ENCODE peak calls at places on chromosomes 3 and 15, in nine cellular contexts. B is activated CD4-positive, alpha-beta T cell treated with anti-CD3 and anti-CD28 coated beads, Interleukin-2, amount 50 U/mL, for 4 hours; C is ELR; H is Kasumi-1; K is amniotic stem cell; T is activated T-helper 1 cell treated with Interleukin-2 at 50 U/mL for 16 hours; L is stimulated activated CD8-positive, alpha-beta memory T cell treated with anti-CD3 and anti-CD28 coated beads, Interleukin-15, amount 100 ng/mL, for 48 hours; O is ureter; X is SK-N-DZ. A is an unnamed sample.

GRCh38 chr3:112781611-112782010 is 65.1 kb downstream of the CD200R1L start:
- DNase-seq in O (no peak), H (no peak), K (no peak), C (peak; percentile 47), T (no peak), X (no peak), L (no peak), B (no peak), A (no peak)

GRCh38 chr3:134315286-134316106 is 58.8 kb downstream of the AMOTL2 start:
- DNase-seq in O (peak; percentile 60), X (no peak), H (no peak), C (peak; percentile 83), B (no peak), K (no peak), L (no peak), T (no peak), A (no peak)

GRCh38 chr15:70853855-70854668 is at the start of gene LARP6:
- DNase-seq in K (no peak), B (no peak), L (peak; percentile 1), X (peak; percentile 53), T (no peak), C (peak; percentile 71), O (no peak), H (no peak), A (no peak)

GRCh38 chr3:39961404-39961693 is 151.9 kb downstream of the MYRIP start:
- DNase-seq in B (no peak), T (no peak), X (no peak), H (no peak), O (no peak), K (no peak), C (no peak), L (no peak), A (no peak)

GRCh38 chr3:127152676-127153505 is 40.0 kb upstream of the PRR23E start:
- DNase-seq in H (no peak), C (no peak), T (no peak), K (no peak), O (no peak), X (no peak), B (no peak), L (no peak), A (no peak)

GRCh38 chr3:151156618-151157216 is 46.3 kb downstream of the GPR171 start:
- DNase-seq in T (no peak), C (peak; percentile 78), H (peak; percentile 84), X (peak; percentile 76), L (no peak), K (no peak), O (no peak), B (no peak), A (no peak)

GRCh38 chr15:41010335-41010734 is 57.1 kb downstream of the CHAC1 start:
- DNase-seq in O (no peak), K (no peak), H (no peak), X (no peak), C (no peak), L (no peak), T (no peak), B (no peak), A (no peak)

GRCh38 chr3:128301186-128302023 is 148.1 kb downstream of the EEFSEC start:
- DNase-seq in L (no peak), O (peak; percentile 25), H (no peak), X (peak; percentile 50), B (no peak), T (no peak), C (no peak), K (no peak), A (no peak)

GRCh38 chr3:26550413-26550812 is 72.2 kb upstream of the LRRC3B start:
- DNase-seq in X (no peak), L (no peak), K (no peak), O (no peak), T (no peak), C (no peak), B (no peak), H (no peak), A (no peak)

GRCh38 chr3:177750436-177750835 is 553.2 kb upstream of the TBL1XR1 start:
- DNase-seq in O (no peak), X (no peak), H (no peak), T (no peak), C (no peak), L (no peak), K (no peak), B (no peak), A (no peak)

GRCh38 chr3:59608356-59608755 is 558.5 kb upstream of the CFAP20DC start:
- DNase-seq in L (no peak), H (no peak), T (no peak), X (no peak), O (no peak), K (no peak), B (no peak), C (no peak), A (no peak)

GRCh38 chr3:115833074-115833473 is 209.8 kb downstream of the GAP43 start:
- DNase-seq in H (no peak), C (no peak), B (no peak), K (no peak), X (no peak), L (no peak), O (no peak), T (no peak), A (no peak)

GRCh38 chr3:43960448-43960840 is 269.7 kb downstream of the ABHD5 start:
- DNase-seq in K (no peak), T (no peak), B (no peak), H (no peak), C (no peak), O (no peak), X (no peak), L (no peak), A (no peak)

GRCh38 chr3:81666502-81667121 is 94.8 kb downstream of the GBE1 start:
- DNase-seq in X (no peak), B (no peak), O (no peak), T (no peak), H (peak; percentile 24), L (no peak), K (no peak), C (peak; percentile 42), A (no peak)

GRCh38 chr15:101490408-101490891 is 943 bp upstream of the PCSK6 start:
- DNase-seq in K (no peak), L (no peak), X (no peak), O (no peak), T (no peak), C (no peak), B (no peak), H (no peak), A (no peak)

GRCh38 chr3:164465172-164465571 is 613.1 kb downstream of the SI start:
- DNase-seq in B (no peak), H (no peak), K (peak; percentile 54), C (peak; percentile 91), T (no peak), X (no peak), O (no peak), L (no peak), A (no peak)

GRCh38 chr3:161913786-161914389 is 417.3 kb downstream of the OTOL1 start:
- DNase-seq in X (peak; percentile 26), C (peak; percentile 89), B (no peak), H (peak; percentile 11), T (no peak), O (no peak), L (no peak), K (peak; percentile 12), A (no peak)

GRCh38 chr15:45116482-45117326 is 2.6 kb downstream of the DUOXA2 start:
- DNase-seq in K (no peak), L (no peak), O (no peak), X (no peak), C (no peak), T (no peak), B (no peak), H (no peak), A (no peak)

GRCh38 chr15:79989682-79990081 is 18.7 kb upstream of the BCL2A1 start:
- DNase-seq in B (no peak), O (no peak), T (no peak), X (no peak), K (no peak), H (peak; percentile 34), L (no peak), C (no peak), A (no peak)

GRCh38 chr3:149291178-149291577 is 42.3 kb downstream of the TM4SF18 start:
- DNase-seq in C (peak; percentile 30), T (no peak), H (no peak), B (no peak), L (no peak), O (no peak), K (no peak), X (peak; percentile 17), A (no peak)

GRCh38 chr3:152969557-152970300 is 134.8 kb downstream of the P2RY1 start:
- DNase-seq in L (no peak), X (no peak), T (no peak), K (no peak), O (no peak), B (no peak), H (no peak), C (peak; percentile 32), A (no peak)

GRCh38 chr3:77420316-77420715 is 380.4 kb downstream of the ROBO2 start:
- DNase-seq in K (no peak), O (no peak), X (no peak), T (no peak), C (no peak), B (no peak), H (no peak), L (no peak), A (no peak)

GRCh38 chr15:79970921-79971434 is at the start of gene BCL2A1:
- DNase-seq in K (no peak), B (peak; percentile 70), L (no peak), T (peak; percentile 17), X (no peak), C (peak; percentile 97), O (no peak), H (peak; percentile 84), A (peak; percentile 27)

GRCh38 chr15:56040081-56041035 is 46.9 kb upstream of the NEDD4 start:
- DNase-seq in C (peak; percentile 98), X (peak; percentile 26), B (no peak), L (no peak), H (no peak), K (peak; percentile 90), O (peak; percentile 81), T (no peak), A (no peak)

GRCh38 chr15:75531041-75531450 is 48.1 kb downstream of the PTPN9 start:
- DNase-seq in O (peak; percentile 59), T (no peak), C (no peak), L (no peak), B (no peak), X (no peak), K (no peak), H (no peak), A (no peak)

GRCh38 chr15:40595773-40596172 is 1.7 kb downstream of the KNL1 start:
- DNase-seq in T (no peak), K (no peak), B (no peak), H (no peak), L (no peak), O (no peak), C (no peak), X (no peak), A (no peak)

GRCh38 chr3:42129014-42129953 is 38.1 kb downstream of the TRAK1 start:
- DNase-seq in X (no peak), L (no peak), K (no peak), B (no peak), C (peak; percentile 18), T (no peak), O (no peak), H (no peak), A (no peak)